ENCODE peak calls at places on chromosome 20, in ten cellular contexts. V, J, A, U, L, Y, I, F, M and O are unnamed samples.
A peak's percentile ranks its signal among the peaks of the same experiment; 100 is the strongest.

GRCh38 chr20:61082700-61083099 is 169.4 kb upstream of the CDH4 start:
- DNase-seq in U (no peak), L (no peak), J (no peak), V (no peak), I (no peak), M (no peak), Y (no peak), F (no peak), A (no peak), O (no peak)

GRCh38 chr20:64159711-64160110 is 4.5 kb upstream of the MYT1 start:
- DNase-seq in A (no peak), M (no peak), F (no peak), U (no peak), I (no peak), V (no peak), L (no peak), J (no peak), Y (no peak), O (no peak)

GRCh38 chr20:44643596-44644383 is 7.7 kb downstream of the ADA start:
- DNase-seq in F (no peak), L (no peak), I (no peak), U (peak; percentile 64), Y (peak; percentile 33), V (peak; percentile 82), A (no peak), M (peak; percentile 65), J (peak; percentile 80), O (no peak)

GRCh38 chr20:1718604-1719384 is 61.2 kb upstream of the SIRPG start:
- DNase-seq in I (no peak), L (no peak), U (peak; percentile 29), M (no peak), V (no peak), F (no peak), J (peak; percentile 46), A (no peak), Y (no peak), O (peak; percentile 60)

GRCh38 chr20:2914160-2914559 is 40.9 kb downstream of the PTPRA start:
- DNase-seq in J (no peak), M (no peak), I (no peak), F (no peak), Y (no peak), V (no peak), U (no peak), A (no peak), L (no peak), O (peak; percentile 50)

GRCh38 chr20:38338849-38339520 is 7.3 kb upstream of the LBP start:
- DNase-seq in U (no peak), M (no peak), F (no peak), I (no peak), L (no peak), Y (no peak), V (no peak), J (no peak), A (no peak), O (no peak)

GRCh38 chr20:53859684-53860083 is 210.7 kb downstream of the BCAS1 start:
- DNase-seq in L (no peak), F (no peak), U (no peak), M (no peak), Y (no peak), V (peak; percentile 81), A (no peak), I (no peak), J (no peak), O (no peak)

GRCh38 chr20:6590891-6591679 is 176.4 kb upstream of the BMP2 start:
- DNase-seq in L (no peak), A (no peak), U (no peak), I (no peak), Y (no peak), J (peak; percentile 77), M (no peak), F (no peak), V (no peak), O (no peak)

DNA sequence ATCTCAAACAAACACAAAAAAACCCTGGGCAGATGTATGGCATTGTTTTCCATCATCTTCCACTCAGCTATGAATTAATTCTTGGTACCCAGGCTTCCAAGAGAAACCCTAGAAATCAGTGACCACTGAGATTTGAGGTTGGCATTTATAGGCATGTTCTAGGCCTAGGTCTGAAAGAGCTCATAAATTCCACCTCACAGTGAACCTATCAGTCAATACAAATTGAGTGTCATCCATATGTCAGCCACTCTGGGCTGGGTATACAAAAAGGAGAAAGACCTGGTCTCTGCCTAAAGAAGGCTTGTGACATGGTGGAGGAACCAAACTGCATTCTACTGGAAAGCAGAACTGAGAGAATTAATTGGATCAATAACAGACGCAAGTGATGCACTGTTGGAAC is 30.2 kb downstream of the C20orf173 start:
- DNase-seq in A (no peak), Y (no peak), I (no peak), J (no peak), M (no peak), U (no peak), L (no peak), V (no peak), F (no peak), O (no peak)
- TF ChIP-seq POLR2A in A (no peak), Y (no peak), I (no peak), J (no peak), M (no peak), U (no peak), L (no peak), V (no peak), F (no peak), O (no peak)

DNA sequence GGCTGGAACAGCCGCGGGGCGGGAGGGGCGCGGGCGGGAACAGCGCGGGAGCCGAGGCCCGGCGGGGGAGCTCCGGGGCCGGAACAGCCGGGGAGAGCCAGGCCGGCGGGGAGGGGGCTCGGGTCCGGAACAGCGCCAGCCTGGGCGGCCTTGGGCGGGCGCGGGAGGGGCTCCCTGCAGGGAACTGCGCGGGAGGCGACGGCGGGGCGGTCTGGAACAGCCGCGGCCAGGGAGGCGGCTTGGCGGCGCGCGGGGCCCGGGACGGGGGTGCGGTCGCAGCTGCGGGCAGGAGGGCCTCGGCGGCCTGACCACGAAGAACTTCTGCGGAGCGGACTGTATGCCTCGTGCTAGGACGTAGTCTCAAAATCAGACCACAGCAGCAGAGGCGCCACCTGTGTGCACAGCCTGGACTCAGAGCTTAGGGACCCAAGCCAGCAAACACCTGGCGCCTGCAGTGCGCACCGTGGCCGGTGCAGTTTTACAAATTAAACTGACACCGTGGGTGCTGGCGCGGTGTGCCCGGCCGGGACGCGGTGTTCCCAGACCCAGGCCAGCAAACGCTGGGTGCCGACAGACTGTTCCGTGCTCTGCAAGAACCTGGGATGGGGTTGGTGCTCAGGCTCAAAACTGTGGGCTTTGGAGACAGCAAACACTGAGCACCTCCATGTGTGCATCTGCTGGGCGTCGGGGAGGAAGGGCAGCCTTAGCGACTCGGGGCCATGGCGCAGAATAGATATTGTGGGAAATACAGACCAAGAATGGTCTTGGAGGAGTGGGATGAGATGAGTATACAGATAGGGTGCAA is 572 bp downstream of the ZNF341 start:
- DNase-seq in V (peak; percentile 92), M (no peak), U (no peak), J (no peak), F (peak; percentile 32), I (peak; percentile 96), A (peak; percentile 90), Y (peak; percentile 93), L (peak; percentile 54), O (no peak)
- TF ChIP-seq POLR2A in V (no peak), M (peak; percentile 43), U (peak; percentile 57), J (no peak), F (peak; percentile 75), I (peak; percentile 80), A (no peak), Y (peak; percentile 78), L (peak; percentile 59), O (peak; percentile 49)

DNA sequence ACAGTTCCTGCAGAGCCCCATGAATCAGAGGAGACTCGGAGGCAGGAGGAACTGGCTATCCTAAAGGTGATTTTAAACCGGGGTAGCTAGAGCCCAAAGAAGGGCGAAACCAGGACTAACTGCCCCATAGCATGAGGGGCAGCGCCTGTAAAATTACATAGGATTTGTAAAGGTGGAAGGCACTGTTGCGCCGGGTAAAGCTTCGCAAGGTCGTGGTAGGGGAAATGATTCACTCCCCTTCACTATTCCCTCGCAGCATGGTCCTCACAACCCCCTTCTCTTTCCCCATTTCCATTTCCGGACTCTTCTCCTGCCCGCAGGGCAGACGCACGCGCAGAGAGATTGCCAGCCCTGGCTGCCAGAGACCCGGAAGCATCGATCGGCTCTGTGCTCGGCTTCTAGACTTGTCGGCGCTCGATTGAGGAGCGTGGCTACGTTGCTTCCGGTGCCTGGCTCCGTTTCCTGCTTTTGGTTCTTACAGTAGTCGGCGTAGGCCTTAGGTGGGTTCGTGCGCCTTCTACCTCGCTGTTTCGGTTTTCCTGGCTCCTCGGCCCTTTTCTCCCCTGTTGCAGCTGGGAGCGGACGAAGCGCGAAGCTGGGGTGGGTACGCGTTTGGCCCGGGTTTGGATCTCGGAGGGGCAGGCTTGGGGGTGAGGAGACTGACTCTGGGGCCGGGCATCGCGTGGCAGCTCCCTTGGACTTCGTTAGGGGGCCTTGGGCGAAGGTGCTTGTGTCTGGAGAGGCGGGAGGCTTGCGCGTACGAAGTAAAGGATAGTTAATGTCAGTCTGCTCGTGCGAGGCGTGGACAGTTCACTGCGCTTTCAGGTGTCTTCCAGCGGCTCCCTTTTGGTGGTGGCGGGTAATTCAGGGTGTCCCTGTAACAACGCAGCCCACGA is at the start of gene SNRPB2:
- DNase-seq in I (peak; percentile 91), Y (peak; percentile 94), J (peak; percentile 95), V (peak; percentile 96), U (peak; percentile 71), M (peak; percentile 90), A (peak; percentile 96), F (peak; percentile 82), L (peak; percentile 76), O (peak; percentile 96)
- TF ChIP-seq POLR2A in I (peak; percentile 52), Y (peak; percentile 86), J (peak; percentile 94), V (no peak), U (peak; percentile 75), M (peak; percentile 68), A (peak; percentile 77), F (peak; percentile 98), L (peak; percentile 73), O (peak; percentile 90)

GRCh38 chr20:295804-296203 is 1.6 kb upstream of the ZCCHC3 start:
- DNase-seq in L (no peak), V (no peak), I (no peak), J (no peak), A (no peak), M (no peak), U (no peak), Y (no peak), F (no peak), O (no peak)

GRCh38 chr20:298755-299391 is 1.5 kb downstream of the ZCCHC3 start:
- DNase-seq in F (no peak), Y (no peak), M (no peak), V (no peak), I (no peak), L (no peak), U (no peak), J (no peak), A (no peak), O (no peak)

GRCh38 chr20:300345-300744 is 3.0 kb downstream of the ZCCHC3 start:
- DNase-seq in L (no peak), U (no peak), J (no peak), M (no peak), Y (no peak), F (no peak), A (no peak), I (no peak), V (no peak), O (no peak)

GRCh38 chr20:297098-297924 is at the start of gene ZCCHC3:
- DNase-seq in L (peak; percentile 46), M (peak; percentile 96), F (peak; percentile 59), A (peak; percentile 93), V (peak; percentile 91), I (peak; percentile 85), Y (peak; percentile 84), J (peak; percentile 93), U (peak; percentile 74), O (peak; percentile 93)

DNA sequence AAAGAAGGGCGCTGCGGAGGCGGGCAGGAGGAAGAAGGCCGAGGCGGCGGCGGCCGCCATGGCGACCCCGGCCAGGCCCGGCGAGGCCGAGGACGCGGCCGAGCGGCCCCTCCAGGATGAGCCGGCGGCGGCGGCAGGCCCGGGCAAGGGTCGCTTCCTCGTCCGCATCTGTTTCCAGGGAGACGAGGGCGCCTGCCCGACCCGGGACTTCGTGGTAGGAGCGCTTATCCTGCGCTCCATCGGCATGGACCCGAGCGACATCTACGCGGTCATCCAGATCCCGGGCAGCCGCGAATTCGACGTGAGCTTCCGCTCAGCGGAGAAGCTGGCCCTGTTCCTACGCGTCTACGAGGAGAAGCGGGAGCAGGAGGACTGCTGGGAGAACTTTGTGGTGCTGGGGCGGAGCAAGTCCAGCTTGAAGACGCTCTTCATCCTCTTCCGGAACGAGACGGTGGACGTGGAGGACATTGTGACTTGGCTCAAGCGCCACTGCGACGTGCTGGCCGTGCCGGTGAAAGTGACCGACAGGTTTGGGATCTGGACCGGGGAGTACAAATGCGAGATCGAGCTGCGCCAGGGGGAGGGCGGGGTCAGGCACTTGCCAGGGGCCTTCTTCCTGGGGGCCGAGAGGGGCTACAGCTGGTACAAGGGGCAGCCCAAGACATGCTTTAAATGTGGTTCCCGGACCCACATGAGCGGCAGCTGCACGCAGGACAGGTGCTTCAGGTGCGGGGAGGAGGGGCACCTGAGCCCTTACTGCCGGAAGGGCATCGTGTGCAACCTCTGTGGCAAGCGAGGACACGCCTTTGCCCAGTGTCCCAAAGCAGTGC is 770 bp downstream of the ZCCHC3 start:
- DNase-seq in V (peak; percentile 82), A (peak; percentile 88), L (no peak), F (no peak), J (peak; percentile 71), Y (peak; percentile 59), I (peak; percentile 84), M (peak; percentile 90), U (peak; percentile 53), O (peak; percentile 75)
- TF ChIP-seq POLR2A in V (no peak), A (peak; percentile 31), L (peak; percentile 50), F (peak; percentile 84), J (no peak), Y (peak; percentile 65), I (peak; percentile 63), M (peak; percentile 59), U (peak; percentile 81), O (no peak)